ENCODE peak calls at places on chromosomes 4 and X, in eight cellular contexts. I is breast epithelium, R is A549, U is heart left ventricle, V is HCT116, W is lung, K is OCI-LY7, J is body of pancreas. M is an unnamed sample. For H3K4me1, the result is how much of the 10 kb centered on the place peaks cover.

GRCh38 chrX:69179380-69179911 is 14.2 kb upstream of the PJA1 start:
- DNase-seq in I (no peak), R (no peak), U (no peak), V (no peak), W (no peak), K (no peak), J (no peak), M (peak)

GRCh38 chr4:151641167-151641566 is 119.6 kb downstream of the GATB start:
- DNase-seq in I (no peak), R (peak), U (no peak), V (no peak), W (no peak), K (no peak), J (no peak), M (no peak)

GRCh38 chrX:103637604-103638338 is 9.0 kb downstream of the TCEAL1 start:
- DNase-seq in I (no peak), R (peak), U (no peak), V (peak), W (no peak), K (no peak), J (no peak), M (no peak)

GRCh38 chr4:13705521-13706035 is 78.1 kb upstream of the BOD1L1 start:
- DNase-seq in I (peak), R (no peak), U (peak), V (no peak), W (peak), K (no peak), J (peak), M (peak)

GRCh38 chr4:10006236-10006603 is 15.1 kb downstream of the SLC2A9 start:
- DNase-seq in I (no peak), R (peak), U (no peak), V (no peak), W (peak), K (peak), J (peak), M (no peak)

GRCh38 chr4:36006226-36006625 is 238.1 kb downstream of the ARAP2 start:
- DNase-seq in I (no peak), R (peak), U (no peak), V (no peak), W (no peak), K (no peak), J (no peak), M (no peak)

GRCh38 chrX:150352114-150352513 is 11.0 kb upstream of the MAMLD1 start:
- DNase-seq in I (no peak), R (peak), U (no peak), V (no peak), W (no peak), K (no peak), J (no peak), M (no peak)

GRCh38 chrX:45775462-45775861 is 574.8 kb upstream of the DIPK2B start:
- DNase-seq in I (no peak), R (peak), U (no peak), V (no peak), W (no peak), K (no peak), J (no peak), M (no peak)

GRCh38 chrX:75784689-75785491 is at the start of gene MAGEE2:
- DNase-seq in I (no peak), R (peak), U (no peak), V (no peak), W (no peak), K (no peak), J (peak), M (no peak)

GRCh38 chr4:13982008-13982407 is 354.5 kb upstream of the BOD1L1 start:
- DNase-seq in I (no peak), R (no peak), U (no peak), V (no peak), W (no peak), K (no peak), J (no peak), M (no peak)

GRCh38 chr4:75087865-75088264 is 154.9 kb downstream of the PARM1 start:
- DNase-seq in I (no peak), R (no peak), U (no peak), V (no peak), W (no peak), K (no peak), J (no peak), M (no peak)

GRCh38 chrX:40415675-40416074 is 165.1 kb upstream of the ATP6AP2 start:
- DNase-seq in I (peak), R (no peak), U (peak), V (no peak), W (no peak), K (no peak), J (no peak), M (no peak)

GRCh38 chr4:169135776-169136175 is 125.7 kb upstream of the CBR4 start:
- DNase-seq in I (no peak), R (no peak), U (no peak), V (no peak), W (no peak), K (no peak), J (no peak), M (no peak)

GRCh38 chr4:138405439-138405838 is 163.3 kb upstream of the SLC7A11 start:
- DNase-seq in I (no peak), R (no peak), U (no peak), V (no peak), W (no peak), K (no peak), J (no peak), M (no peak)

GRCh38 chrX:355329-356050 is 31.2 kb downstream of the PPP2R3B start:
- DNase-seq in I (no peak), R (no peak), U (no peak), V (no peak), W (no peak), K (no peak), J (no peak), M (no peak)

GRCh38 chr4:47510506-47511143 is 25.6 kb downstream of the ATP10D start:
- DNase-seq in I (no peak), R (no peak), U (no peak), V (no peak), W (no peak), K (no peak), J (no peak), M (no peak)

GRCh38 chr4:47510036-47510435 is 25.0 kb downstream of the ATP10D start:
- DNase-seq in I (no peak), R (no peak), U (no peak), V (no peak), W (no peak), K (no peak), J (no peak), M (no peak)

GRCh38 chr4:47519239-47519883 is 34.3 kb downstream of the ATP10D start:
- DNase-seq in I (no peak), R (no peak), U (no peak), V (no peak), W (no peak), K (peak), J (no peak), M (no peak)

GRCh38 chr4:47513493-47513892 is 28.4 kb downstream of the ATP10D start:
- DNase-seq in I (no peak), R (no peak), U (no peak), V (no peak), W (no peak), K (no peak), J (no peak), M (no peak)
- TF ChIP-seq CTCF in I (no peak), R (no peak), U (no peak), V (no peak), W (no peak), K (no peak), J (no peak), M (no peak)

DNA sequence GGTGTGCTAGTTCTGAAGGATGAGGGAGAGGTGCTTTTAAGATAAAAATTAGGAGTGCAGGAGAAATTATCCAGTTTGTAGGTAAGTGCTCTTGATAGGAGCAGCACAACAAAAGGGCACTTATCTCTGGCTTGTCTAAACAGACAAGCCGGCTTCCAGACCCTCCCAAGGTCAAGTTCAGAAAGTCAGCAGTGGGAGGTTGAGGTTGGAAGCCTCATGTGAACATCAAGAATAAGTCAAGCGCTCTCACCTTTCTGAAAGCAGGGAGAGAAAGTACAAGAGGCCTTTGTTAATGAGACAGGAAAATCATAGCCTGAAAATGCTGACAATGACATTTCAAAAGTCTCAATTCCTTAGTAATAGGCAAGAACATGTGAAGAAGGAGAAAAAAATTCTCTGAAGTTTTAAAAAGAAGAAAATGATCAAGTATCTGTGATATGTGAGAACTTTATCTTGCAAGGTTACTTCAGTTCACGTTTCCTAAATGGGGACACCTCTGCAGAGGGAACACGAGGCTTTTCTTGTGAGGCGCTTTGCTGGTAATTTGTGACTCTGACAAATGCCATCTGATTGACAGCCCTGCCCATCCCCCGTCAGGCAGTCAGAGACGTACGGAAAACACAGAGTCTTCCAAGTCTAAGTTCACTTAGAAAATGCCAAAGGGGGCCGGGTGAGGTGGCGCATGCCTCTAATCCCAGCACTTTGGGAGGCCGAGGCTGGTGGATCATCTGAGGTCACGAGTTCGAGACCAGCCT is 62.2 kb downstream of the TIGD2 start:
- DNase-seq in I (no peak), R (no peak), U (no peak), V (no peak), W (no peak), K (no peak), J (no peak), M (no peak)
- H3K4me1 ChIP-seq in I (under half), R (under half), U (under half), V (under half), W (under half), K (under half), J (under half), M (under half)

GRCh38 chr4:153784300-153784699 is 4.6 kb downstream of the SFRP2 start:
- DNase-seq in I (no peak), R (no peak), U (no peak), V (no peak), W (no peak), K (no peak), J (no peak), M (no peak)
- TF ChIP-seq CTCF in I (no peak), R (no peak), U (no peak), V (no peak), W (no peak), K (no peak), J (no peak), M (no peak)

GRCh38 chr4:52376107-52376704 is 282.9 kb downstream of the USP46 start:
- DNase-seq in I (no peak), R (peak), U (no peak), V (peak), W (no peak), K (peak), J (peak), M (no peak)

GRCh38 chr4:52372747-52373146 is 286.4 kb downstream of the USP46 start:
- DNase-seq in I (no peak), R (no peak), U (no peak), V (no peak), W (no peak), K (no peak), J (no peak), M (no peak)

GRCh38 chr4:52372269-52372668 is 286.8 kb downstream of the USP46 start:
- DNase-seq in I (no peak), R (no peak), U (no peak), V (no peak), W (no peak), K (no peak), J (no peak), M (no peak)

GRCh38 chr4:52373650-52374049 is 285.5 kb downstream of the USP46 start:
- DNase-seq in I (no peak), R (no peak), U (no peak), V (no peak), W (no peak), K (no peak), J (no peak), M (no peak)

GRCh38 chr4:52374847-52375246 is 284.3 kb downstream of the USP46 start:
- DNase-seq in I (no peak), R (peak), U (no peak), V (no peak), W (no peak), K (no peak), J (no peak), M (no peak)
- H3K4me1 ChIP-seq in I (under half), R (under half), U (under half), V (under half), W (under half), K (under half), J (under half), M (under half)

DNA sequence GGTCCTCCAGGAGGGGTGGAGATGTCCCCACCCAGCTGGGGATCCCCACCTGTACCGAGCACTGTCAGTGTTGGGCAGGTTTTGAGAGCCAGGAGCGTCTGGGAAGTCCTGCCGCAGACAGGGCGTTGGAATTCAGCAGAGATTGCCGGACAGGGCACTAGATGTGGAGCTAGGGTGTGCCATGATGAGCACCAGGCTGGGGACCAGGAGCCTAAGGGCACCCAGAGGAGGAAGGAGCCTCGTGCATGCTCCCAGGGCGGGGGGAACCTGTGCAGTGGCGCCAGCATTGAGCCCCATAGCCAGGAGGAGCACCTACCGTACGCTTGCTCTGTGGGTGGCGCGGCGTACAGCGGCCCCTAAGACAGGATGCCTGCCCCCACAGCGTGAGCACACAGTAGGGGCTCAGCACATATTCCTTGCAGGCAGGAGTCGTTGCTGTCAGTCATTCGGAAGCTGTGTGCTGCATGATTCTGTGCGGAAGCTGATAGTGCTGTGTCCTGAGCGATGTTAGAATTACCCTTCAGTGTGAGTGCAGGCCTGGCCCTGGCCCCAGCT is 18.8 kb upstream of the TADA2B start:
- DNase-seq in I (no peak), R (no peak), U (no peak), V (no peak), W (no peak), K (no peak), J (no peak), M (no peak)
- TF ChIP-seq CTCF in I (no peak), R (no peak), U (no peak), V (no peak), W (no peak), K (no peak), J (no peak), M (no peak)

DNA sequence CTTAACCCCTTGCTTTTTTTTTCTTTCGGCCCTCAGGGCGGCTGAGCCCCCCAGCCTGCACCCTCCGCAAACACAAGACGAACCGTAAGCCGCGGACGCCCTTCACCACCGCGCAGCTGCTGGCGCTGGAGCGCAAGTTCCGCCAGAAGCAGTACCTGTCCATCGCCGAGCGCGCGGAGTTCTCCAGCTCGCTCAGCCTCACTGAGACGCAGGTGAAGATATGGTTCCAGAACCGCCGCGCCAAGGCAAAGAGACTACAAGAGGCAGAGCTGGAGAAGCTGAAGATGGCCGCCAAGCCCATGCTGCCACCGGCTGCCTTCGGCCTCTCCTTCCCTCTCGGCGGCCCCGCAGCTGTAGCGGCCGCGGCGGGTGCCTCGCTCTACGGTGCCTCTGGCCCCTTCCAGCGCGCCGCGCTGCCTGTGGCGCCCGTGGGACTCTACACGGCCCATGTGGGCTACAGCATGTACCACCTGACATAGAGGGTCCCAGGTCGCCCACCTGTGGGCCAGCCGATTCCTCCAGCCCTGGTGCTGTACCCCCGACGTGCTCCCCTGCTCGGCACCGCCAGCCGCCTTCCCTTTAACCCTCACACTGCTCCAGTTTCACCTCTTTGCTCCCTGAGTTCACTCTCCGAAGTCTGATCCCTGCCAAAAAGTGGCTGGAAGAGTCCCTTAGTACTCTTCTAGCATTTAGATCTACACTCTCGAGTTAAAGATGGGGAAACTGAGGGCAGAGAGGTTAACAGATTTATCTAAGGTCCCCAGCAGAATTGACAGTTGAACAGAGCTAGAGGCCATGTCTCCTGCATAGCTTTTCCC is 3.4 kb downstream of the MSX1 start:
- DNase-seq in I (no peak), R (no peak), U (no peak), V (no peak), W (no peak), K (no peak), J (no peak), M (no peak)
- H3K4me1 ChIP-seq in I (under half), R (under half), U (under half), V (under half), W (under half), K (under half), J (half or more), M (under half)

DNA sequence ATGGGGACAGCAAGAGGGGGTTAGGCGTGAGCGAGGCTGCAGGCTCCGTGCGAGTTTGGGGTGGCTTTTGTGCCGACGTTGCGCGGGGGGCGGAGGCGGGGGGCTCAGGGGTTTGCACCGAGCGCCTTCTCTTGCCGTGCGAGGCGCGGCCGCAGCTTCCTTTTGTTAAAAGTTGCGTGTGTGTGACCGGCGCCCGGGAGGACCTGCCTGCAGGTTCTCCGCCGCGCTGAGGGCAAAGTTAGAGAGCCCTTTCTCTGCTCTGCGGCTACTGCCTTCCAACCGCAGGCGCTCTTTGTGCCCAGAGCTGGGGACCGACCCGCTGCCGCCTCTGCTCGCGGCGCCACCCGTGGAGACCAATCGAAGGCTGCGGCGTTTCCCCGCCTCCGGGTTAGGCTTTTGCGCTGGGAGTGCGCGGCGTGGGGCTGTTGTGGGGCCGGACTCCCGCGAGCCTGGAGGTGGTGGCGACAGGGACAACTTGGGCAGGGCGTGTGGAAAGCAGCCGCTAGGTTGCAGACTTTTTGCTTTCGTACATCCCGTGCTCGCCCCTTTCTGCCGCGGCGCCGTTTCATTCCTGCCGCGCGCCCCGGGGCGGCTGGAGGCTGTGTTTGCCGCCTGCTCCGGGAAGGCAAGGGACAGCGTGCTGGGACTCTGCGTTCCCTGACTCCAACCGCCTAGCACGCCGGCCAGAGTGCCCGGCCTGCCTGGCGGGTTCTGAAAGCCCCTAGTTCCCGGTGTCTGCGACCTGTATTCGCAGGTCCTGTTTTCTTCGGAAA is 750 bp downstream of the KIT start:
- DNase-seq in I (no peak), R (peak), U (peak), V (peak), W (peak), K (no peak), J (peak), M (no peak)
- TF ChIP-seq CTCF in I (no peak), R (no peak), U (peak), V (peak), W (no peak), K (no peak), J (peak), M (no peak)

GRCh38 chr4:174262624-174263444 is 20.6 kb downstream of the FBXO8 start:
- DNase-seq in I (no peak), R (no peak), U (no peak), V (no peak), W (no peak), K (no peak), J (no peak), M (no peak)

GRCh38 chr4:174255790-174256189 is 27.7 kb downstream of the FBXO8 start:
- DNase-seq in I (no peak), R (peak), U (no peak), V (no peak), W (no peak), K (no peak), J (no peak), M (no peak)

GRCh38 chr4:174256277-174256713 is 27.2 kb downstream of the FBXO8 start:
- DNase-seq in I (no peak), R (no peak), U (no peak), V (no peak), W (no peak), K (no peak), J (no peak), M (no peak)

GRCh38 chr4:174260099-174260498 is 23.4 kb downstream of the FBXO8 start:
- DNase-seq in I (no peak), R (peak), U (no peak), V (no peak), W (no peak), K (no peak), J (no peak), M (no peak)

GRCh38 chr4:174259580-174259979 is 23.9 kb downstream of the FBXO8 start:
- DNase-seq in I (no peak), R (peak), U (no peak), V (no peak), W (no peak), K (no peak), J (no peak), M (no peak)
- H3K4me1 ChIP-seq in I (under half), R (half or more), U (under half), V (under half), W (under half), K (under half), J (under half), M (under half)

GRCh38 chr4:15144249-15144966 is 142.1 kb downstream of the CPEB2 start:
- DNase-seq in I (no peak), R (no peak), U (no peak), V (no peak), W (no peak), K (no peak), J (no peak), M (no peak)
- TF ChIP-seq CTCF in I (no peak), R (peak), U (no peak), V (no peak), W (no peak), K (no peak), J (no peak), M (no peak)

GRCh38 chr4:150235317-150235716 is 157.1 kb downstream of the DCLK2 start:
- DNase-seq in I (no peak), R (no peak), U (no peak), V (no peak), W (no peak), K (no peak), J (no peak), M (no peak)

GRCh38 chr4:150237110-150237852 is 159.0 kb downstream of the DCLK2 start:
- DNase-seq in I (no peak), R (peak), U (no peak), V (peak), W (no peak), K (no peak), J (no peak), M (no peak)

GRCh38 chr4:150238591-150238990 is 160.3 kb downstream of the DCLK2 start:
- DNase-seq in I (no peak), R (no peak), U (no peak), V (no peak), W (no peak), K (no peak), J (no peak), M (no peak)

GRCh38 chr4:150235795-150236385 is 157.6 kb downstream of the DCLK2 start:
- DNase-seq in I (no peak), R (no peak), U (no peak), V (no peak), W (no peak), K (no peak), J (no peak), M (no peak)

GRCh38 chr4:150236626-150237025 is 158.4 kb downstream of the DCLK2 start:
- DNase-seq in I (no peak), R (peak), U (no peak), V (no peak), W (no peak), K (no peak), J (no peak), M (no peak)
- H3K4me1 ChIP-seq in I (under half), R (half or more), U (under half), V (under half), W (under half), K (under half), J (under half), M (under half)